ENCODE peak calls at places on chromosomes 4 and X, in eight cellular contexts. One of them, this sample, is unnamed.

GRCh38 chr4:69330345-69330744 is 50.1 kb downstream of the UGT2B28 start:
- DNase-seq in T-helper 2 cell: no peak
- DNase-seq in NCI-H524: no peak
- DNase-seq in activated T-cell treated with anti-CD3 and anti-CD28 coated beads, Interleukin-2, amount 50 U/mL, for 72 hours: no peak
- DNase-seq in GOT3: no peak
- DNase-seq in sigmoid colon: no peak
- DNase-seq in fibroblast of lung: no peak
- DNase-seq in NCI-H774: no peak
- DNase-seq in this sample: no peak

GRCh38 chr4:99811850-99812249 is 4.8 kb upstream of the DAPP1 start:
- DNase-seq in T-helper 2 cell: peak; percentile 21
- DNase-seq in NCI-H524: no peak
- DNase-seq in activated T-cell treated with anti-CD3 and anti-CD28 coated beads, Interleukin-2, amount 50 U/mL, for 72 hours: peak; percentile 70
- DNase-seq in GOT3: no peak
- DNase-seq in sigmoid colon: no peak
- DNase-seq in fibroblast of lung: peak; percentile 43
- DNase-seq in NCI-H774: no peak
- DNase-seq in this sample: peak; percentile 22

GRCh38 chrX:16167181-16167580 is at the start of gene MAGEB17:
- DNase-seq in T-helper 2 cell: no peak
- DNase-seq in NCI-H524: no peak
- DNase-seq in activated T-cell treated with anti-CD3 and anti-CD28 coated beads, Interleukin-2, amount 50 U/mL, for 72 hours: no peak
- DNase-seq in GOT3: no peak
- DNase-seq in sigmoid colon: no peak
- DNase-seq in fibroblast of lung: no peak
- DNase-seq in NCI-H774: no peak
- DNase-seq in this sample: no peak

GRCh38 chrX:44244008-44244407 is 99.5 kb downstream of the EFHC2 start:
- DNase-seq in T-helper 2 cell: no peak
- DNase-seq in NCI-H524: no peak
- DNase-seq in activated T-cell treated with anti-CD3 and anti-CD28 coated beads, Interleukin-2, amount 50 U/mL, for 72 hours: no peak
- DNase-seq in GOT3: no peak
- DNase-seq in sigmoid colon: no peak
- DNase-seq in fibroblast of lung: peak; percentile 61
- DNase-seq in NCI-H774: no peak
- DNase-seq in this sample: no peak

GRCh38 chr4:62531250-62531649 is 1331.1 kb downstream of the ADGRL3 start:
- DNase-seq in T-helper 2 cell: no peak
- DNase-seq in NCI-H524: no peak
- DNase-seq in activated T-cell treated with anti-CD3 and anti-CD28 coated beads, Interleukin-2, amount 50 U/mL, for 72 hours: no peak
- DNase-seq in GOT3: no peak
- DNase-seq in sigmoid colon: no peak
- DNase-seq in fibroblast of lung: no peak
- DNase-seq in NCI-H774: no peak
- DNase-seq in this sample: no peak

GRCh38 chrX:14010566-14010965 is 19.1 kb downstream of the GEMIN8 start:
- DNase-seq in T-helper 2 cell: no peak
- DNase-seq in NCI-H524: no peak
- DNase-seq in activated T-cell treated with anti-CD3 and anti-CD28 coated beads, Interleukin-2, amount 50 U/mL, for 72 hours: no peak
- DNase-seq in GOT3: no peak
- DNase-seq in sigmoid colon: no peak
- DNase-seq in fibroblast of lung: no peak
- DNase-seq in NCI-H774: no peak
- DNase-seq in this sample: no peak

GRCh38 chrX:135605906-135606305 is 85.4 kb downstream of the INTS6L start:
- DNase-seq in T-helper 2 cell: no peak
- DNase-seq in NCI-H524: no peak
- DNase-seq in activated T-cell treated with anti-CD3 and anti-CD28 coated beads, Interleukin-2, amount 50 U/mL, for 72 hours: no peak
- DNase-seq in GOT3: no peak
- DNase-seq in sigmoid colon: no peak
- DNase-seq in fibroblast of lung: no peak
- DNase-seq in NCI-H774: no peak
- DNase-seq in this sample: no peak

GRCh38 chr4:151359576-151359975 is 34.2 kb upstream of the SH3D19 start:
- DNase-seq in T-helper 2 cell: no peak
- DNase-seq in NCI-H524: no peak
- DNase-seq in activated T-cell treated with anti-CD3 and anti-CD28 coated beads, Interleukin-2, amount 50 U/mL, for 72 hours: no peak
- DNase-seq in GOT3: no peak
- DNase-seq in sigmoid colon: no peak
- DNase-seq in fibroblast of lung: no peak
- DNase-seq in NCI-H774: no peak
- DNase-seq in this sample: no peak

GRCh38 chr4:154492288-154492687 is 689 bp upstream of the DCHS2 start:
- DNase-seq in T-helper 2 cell: no peak
- DNase-seq in NCI-H524: no peak
- DNase-seq in activated T-cell treated with anti-CD3 and anti-CD28 coated beads, Interleukin-2, amount 50 U/mL, for 72 hours: no peak
- DNase-seq in GOT3: no peak
- DNase-seq in sigmoid colon: no peak
- DNase-seq in fibroblast of lung: no peak
- DNase-seq in NCI-H774: no peak
- DNase-seq in this sample: no peak

GRCh38 chr4:188661502-188661901 is 522.3 kb downstream of the TRIML1 start:
- DNase-seq in T-helper 2 cell: no peak
- DNase-seq in NCI-H524: no peak
- DNase-seq in activated T-cell treated with anti-CD3 and anti-CD28 coated beads, Interleukin-2, amount 50 U/mL, for 72 hours: no peak
- DNase-seq in GOT3: no peak
- DNase-seq in sigmoid colon: no peak
- DNase-seq in fibroblast of lung: no peak
- DNase-seq in NCI-H774: no peak
- DNase-seq in this sample: no peak

GRCh38 chrX:69506617-69507499 is 2.7 kb downstream of the NALF2 start:
- DNase-seq in T-helper 2 cell: no peak
- DNase-seq in NCI-H524: no peak
- DNase-seq in activated T-cell treated with anti-CD3 and anti-CD28 coated beads, Interleukin-2, amount 50 U/mL, for 72 hours: no peak
- DNase-seq in GOT3: no peak
- DNase-seq in sigmoid colon: no peak
- DNase-seq in fibroblast of lung: no peak
- DNase-seq in NCI-H774: no peak
- DNase-seq in this sample: no peak

GRCh38 chrX:107712231-107713204 is 63.1 kb downstream of the TSC22D3 start:
- DNase-seq in T-helper 2 cell: peak; percentile 64
- DNase-seq in NCI-H524: no peak
- DNase-seq in activated T-cell treated with anti-CD3 and anti-CD28 coated beads, Interleukin-2, amount 50 U/mL, for 72 hours: no peak
- DNase-seq in GOT3: no peak
- DNase-seq in sigmoid colon: peak; percentile 76
- DNase-seq in fibroblast of lung: peak; percentile 79
- DNase-seq in NCI-H774: no peak
- DNase-seq in this sample: no peak

GRCh38 chr4:154590329-154591006 is at the start of gene FGA:
- DNase-seq in T-helper 2 cell: no peak
- DNase-seq in NCI-H524: no peak
- DNase-seq in activated T-cell treated with anti-CD3 and anti-CD28 coated beads, Interleukin-2, amount 50 U/mL, for 72 hours: no peak
- DNase-seq in GOT3: no peak
- DNase-seq in sigmoid colon: no peak
- DNase-seq in fibroblast of lung: no peak
- DNase-seq in NCI-H774: no peak
- DNase-seq in this sample: no peak

GRCh38 chr4:169823685-169824084 is 65.9 kb upstream of the HPF1 start:
- DNase-seq in T-helper 2 cell: no peak
- DNase-seq in NCI-H524: no peak
- DNase-seq in activated T-cell treated with anti-CD3 and anti-CD28 coated beads, Interleukin-2, amount 50 U/mL, for 72 hours: no peak
- DNase-seq in GOT3: no peak
- DNase-seq in sigmoid colon: no peak
- DNase-seq in fibroblast of lung: peak; percentile 54
- DNase-seq in NCI-H774: no peak
- DNase-seq in this sample: peak; percentile 31

GRCh38 chr4:128468485-128468989 is 180.9 kb upstream of the PGRMC2 start:
- DNase-seq in T-helper 2 cell: no peak
- DNase-seq in NCI-H524: no peak
- DNase-seq in activated T-cell treated with anti-CD3 and anti-CD28 coated beads, Interleukin-2, amount 50 U/mL, for 72 hours: no peak
- DNase-seq in GOT3: no peak
- DNase-seq in sigmoid colon: peak; percentile 82
- DNase-seq in fibroblast of lung: peak; percentile 100
- DNase-seq in NCI-H774: no peak
- DNase-seq in this sample: no peak

This sample was measured in GM10248.